ENCODE peak calls at places on chromosome 17, in seven cellular contexts. F is fibroblast of lung; U is neural progenitor cell; A is left lung; I is CD8-positive, alpha-beta T cell; P is A673; B is tibial artery. X is an unnamed sample.

GRCh38 chr17:62671553-62671952 is 44.1 kb downstream of the MRC2 start:
- DNase-seq in U (no peak), F (peak; percentile 17), A (no peak), I (no peak), P (no peak), B (no peak), X (no peak)

GRCh38 chr17:2237521-2237921 is 66.1 kb downstream of the SMG6 start:
- DNase-seq in I (no peak), A (no peak), F (peak; percentile 81), B (peak; percentile 75), P (no peak), U (no peak), X (peak; percentile 86)

GRCh38 chr17:50187741-50188520 is 13.5 kb downstream of the COL1A1 start:
- DNase-seq in A (peak; percentile 50), I (no peak), U (no peak), F (peak; percentile 78), P (no peak), B (no peak), X (no peak)

GRCh38 chr17:19329839-19330238 is 32.7 kb downstream of the B9D1 start:
- DNase-seq in A (peak; percentile 29), I (no peak), F (no peak), P (no peak), B (peak; percentile 24), U (no peak), X (no peak)

GRCh38 chr17:56172517-56172982 is 19.3 kb downstream of the ANKFN1 start:
- DNase-seq in A (no peak), P (peak; percentile 6), U (peak; percentile 54), B (no peak), F (no peak), I (no peak), X (peak; percentile 85)

GRCh38 chr17:49442051-49442450 is 27.4 kb upstream of the PHB1 start:
- DNase-seq in F (no peak), A (no peak), P (no peak), B (no peak), I (no peak), U (no peak), X (no peak)

GRCh38 chr17:48261297-48261880 is 153.8 kb downstream of the SNX11 start:
- DNase-seq in F (no peak), U (peak; percentile 72), I (no peak), B (no peak), A (no peak), P (peak; percentile 58), X (peak; percentile 35)

GRCh38 chr17:81471804-81472456 is 40.7 kb downstream of the ACTG1 start:
- DNase-seq in P (peak; percentile 98), F (peak; percentile 19), B (peak; percentile 97), U (peak; percentile 47), A (no peak), I (no peak), X (peak; percentile 75)

GRCh38 chr17:63382826-63383225 is 63.3 kb downstream of the CYB561 start:
- DNase-seq in I (no peak), A (no peak), B (no peak), P (no peak), F (peak; percentile 57), U (no peak), X (no peak)

GRCh38 chr17:43372273-43372911 is 26.4 kb upstream of the ARL4D start:
- DNase-seq in B (peak; percentile 60), P (no peak), A (no peak), F (no peak), I (no peak), U (no peak), X (no peak)

GRCh38 chr17:12024332-12024731 is 3.7 kb downstream of the MAP2K4 start:
- DNase-seq in P (no peak), F (peak; percentile 87), A (no peak), B (no peak), U (no peak), I (no peak), X (no peak)

GRCh38 chr17:55770220-55770870 is 19.5 kb downstream of the PCTP start:
- DNase-seq in B (no peak), A (no peak), P (peak; percentile 78), U (peak; percentile 65), I (no peak), F (peak; percentile 53), X (no peak)

GRCh38 chr17:48634446-48635208 is 8.5 kb upstream of the HOXB9 start:
- DNase-seq in F (no peak), A (no peak), P (no peak), I (no peak), U (peak; percentile 1), B (no peak), X (no peak)

GRCh38 chr17:35548978-35549377 is 11.5 kb upstream of the SLFN12L start:
- DNase-seq in P (no peak), F (no peak), B (no peak), I (no peak), U (no peak), A (no peak), X (no peak)

GRCh38 chr17:75588546-75589016 is 981 bp downstream of the MYO15B start:
- DNase-seq in P (no peak), B (peak; percentile 75), F (no peak), U (no peak), A (peak; percentile 88), I (no peak), X (no peak)

GRCh38 chr17:5783269-5783668 is 199.0 kb upstream of the NLRP1 start:
- DNase-seq in A (no peak), B (no peak), U (no peak), P (no peak), F (no peak), I (no peak), X (no peak)

GRCh38 chr17:32191306-32191705 is 49.0 kb downstream of the RHOT1 start:
- DNase-seq in I (no peak), A (no peak), B (no peak), F (peak; percentile 44), U (no peak), P (no peak), X (no peak)

GRCh38 chr17:8755590-8756255 is 2.6 kb downstream of the SPDYE4 start:
- DNase-seq in B (no peak), P (no peak), I (no peak), A (no peak), F (no peak), U (no peak), X (no peak)

GRCh38 chr17:35709874-35710273 is 21.6 kb upstream of the RASL10B start:
- DNase-seq in B (no peak), I (no peak), A (no peak), U (no peak), F (no peak), P (peak; percentile 9), X (no peak)

GRCh38 chr17:57033296-57033695 is 51.8 kb upstream of the AKAP1 start:
- DNase-seq in B (peak; percentile 79), F (no peak), A (no peak), I (no peak), U (no peak), P (no peak), X (no peak)

GRCh38 chr17:79627766-79628690 is 17.2 kb upstream of the RBFOX3 start:
- DNase-seq in P (no peak), A (no peak), I (no peak), B (peak; percentile 50), U (no peak), F (no peak), X (no peak)

GRCh38 chr17:63015824-63016223 is 49.8 kb downstream of the TANC2 start:
- DNase-seq in B (no peak), I (no peak), F (peak; percentile 41), U (no peak), P (no peak), A (no peak), X (no peak)

GRCh38 chr17:62753562-62753961 is 54.6 kb downstream of the MARCHF10 start:
- DNase-seq in F (no peak), U (no peak), I (no peak), P (no peak), B (no peak), A (no peak), X (no peak)

GRCh38 chr17:78838574-78839005 is 2.0 kb downstream of the USP36 start:
- DNase-seq in F (no peak), I (no peak), P (no peak), B (no peak), U (no peak), A (no peak), X (no peak)

DNA sequence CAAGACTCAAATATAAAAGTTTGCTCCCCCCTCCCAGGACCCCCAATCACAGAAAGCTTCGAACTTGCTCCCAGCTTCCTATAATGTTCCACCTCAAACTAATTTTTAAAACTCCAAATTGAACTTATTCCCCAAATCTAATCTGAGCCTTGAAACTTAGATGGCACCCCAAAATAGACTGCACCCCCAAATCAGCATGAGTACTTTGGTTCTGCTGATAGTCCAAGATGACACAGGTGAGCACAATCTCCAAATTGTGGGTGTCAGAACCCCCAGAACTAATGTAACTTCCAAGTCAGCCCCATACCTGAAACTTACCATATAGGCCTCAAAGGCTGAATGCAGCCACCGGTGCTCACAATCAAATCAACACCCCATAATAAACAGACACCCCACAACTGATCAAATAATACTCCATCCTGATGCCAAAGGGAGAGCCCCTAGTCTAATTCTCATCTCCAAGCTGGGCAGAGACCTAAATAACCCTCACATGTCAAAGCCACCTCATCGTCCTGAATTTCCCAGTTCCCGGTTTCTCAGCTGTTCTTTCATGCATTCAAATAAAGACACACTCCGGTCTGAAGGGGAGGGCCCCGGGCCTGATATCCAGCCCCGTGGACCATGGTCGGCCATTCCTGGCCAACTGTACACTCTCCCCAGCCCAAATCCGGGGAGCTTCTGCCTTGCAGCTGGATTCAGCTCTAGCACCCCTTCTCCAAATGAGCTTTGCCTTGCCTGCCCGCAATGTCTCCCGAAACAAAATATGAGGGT is 1.8 kb upstream of the BCL6B start:
- DNase-seq in I (no peak), P (no peak), F (no peak), B (no peak), A (no peak), U (no peak), X (no peak)
- H3K4me3 ChIP-seq in I (no peak overlapping the region), P (no peak overlapping the region), F (no peak overlapping the region), B (peak overlapping the region; percentile 29), A (no peak overlapping the region), U (no peak overlapping the region), X (no peak overlapping the region)

GRCh38 chr17:72122336-72122667 is 1.5 kb downstream of the SOX9 start:
- DNase-seq in F (no peak), P (no peak), A (no peak), I (no peak), B (no peak), U (no peak), X (no peak)
- H3K27me3 ChIP-seq in F (peaks cover 18% of the 10 kb centered on the region), P (no peaks in the 10 kb centered on the region), A (peaks cover 43% of the 10 kb centered on the region), I (peaks cover 14% of the 10 kb centered on the region), B (no peaks in the 10 kb centered on the region), U (peaks cover 32% of the 10 kb centered on the region), X (peaks cover 5% of the 10 kb centered on the region)

GRCh38 chr17:37438141-37438540 is 31.5 kb downstream of the TADA2A start:
- DNase-seq in F (no peak), A (no peak), U (no peak), B (no peak), I (no peak), P (no peak), X (no peak)
- H3K36me3 ChIP-seq in F (peaks cover 6% of the 10 kb centered on the region), A (peaks cover 91% of the 10 kb centered on the region), U (no peaks in the 10 kb centered on the region), B (peaks cover 45% of the 10 kb centered on the region), I (peaks cover 27% of the 10 kb centered on the region), P (peaks cover 24% of the 10 kb centered on the region), X (peaks cover 63% of the 10 kb centered on the region)

DNA sequence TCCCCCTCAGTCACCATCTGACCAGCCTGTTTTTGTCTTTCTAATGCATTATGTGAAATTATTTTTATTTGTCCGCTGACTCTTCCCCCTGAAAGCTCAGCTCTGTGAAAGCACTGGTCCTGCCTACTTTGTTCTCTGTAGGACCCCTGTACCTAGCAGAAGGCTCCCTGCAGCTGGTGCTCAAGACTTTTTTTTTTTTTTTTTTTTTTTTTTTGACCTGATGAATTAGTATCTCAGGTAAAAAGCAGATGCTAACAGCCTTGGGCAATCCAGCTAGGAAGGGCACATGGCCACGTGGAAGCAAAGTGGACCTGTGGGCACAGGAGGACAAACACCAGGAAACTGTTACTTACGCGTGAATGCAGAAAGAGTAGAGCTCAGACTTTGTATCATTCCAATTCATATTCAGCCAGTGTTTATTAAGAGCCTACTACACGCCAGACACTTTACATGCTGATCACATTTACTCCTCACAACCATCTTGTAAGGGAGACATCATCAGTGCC is 629 bp upstream of the UNC119 start:
- DNase-seq in A (no peak), U (no peak), P (no peak), F (no peak), I (no peak), B (no peak), X (no peak)
- H3K4me3 ChIP-seq in A (no peak overlapping the region), U (peak overlapping the region; percentile 90), P (no peak overlapping the region), F (peak overlapping the region; percentile 53), I (peak overlapping the region; percentile 48), B (peak overlapping the region; percentile 79), X (no peak overlapping the region)

X was measured in MG63.